ENCODE peak calls at places on chromosomes 5 and 9, in eight cellular contexts. Y, L, M, I, P, H, G and E are unnamed samples.

GRCh38 chr9:16824545-16825041 is 45.9 kb downstream of the BNC2 start:
- DNase-seq in L (no peak), M (peak), I (no peak), H (no peak), P (no peak), Y (no peak), G (no peak), E (peak)

GRCh38 chr5:154300207-154300606 is 109.7 kb downstream of the GALNT10 start:
- DNase-seq in G (no peak), M (no peak), Y (no peak), P (peak), H (no peak), I (no peak), L (no peak), E (no peak)

GRCh38 chr9:129996161-129996849 is 46.7 kb downstream of the FNBP1 start:
- DNase-seq in P (no peak), H (no peak), Y (no peak), L (no peak), M (peak), I (no peak), G (no peak), E (no peak)

GRCh38 chr9:36935332-36935731 is 98.7 kb downstream of the PAX5 start:
- DNase-seq in P (no peak), I (no peak), L (no peak), Y (no peak), H (no peak), M (no peak), G (no peak), E (no peak)

GRCh38 chr5:150114773-150115408 is 28.5 kb upstream of the CSF1R start:
- DNase-seq in Y (no peak), G (peak), P (no peak), L (no peak), M (no peak), I (no peak), H (no peak), E (no peak)

GRCh38 chr5:31531543-31531887 is 378 bp downstream of the DROSHA start:
- DNase-seq in G (peak), Y (peak), L (peak), P (no peak), M (peak), I (no peak), H (peak), E (no peak)

GRCh38 chr5:30832519-30832918 is 361.0 kb upstream of the CDH6 start:
- DNase-seq in G (no peak), H (no peak), I (no peak), P (no peak), M (no peak), Y (no peak), L (no peak), E (no peak)

GRCh38 chr5:107242861-107243579 is 427.7 kb downstream of the EFNA5 start:
- DNase-seq in Y (no peak), P (no peak), M (no peak), L (no peak), G (no peak), I (no peak), H (no peak), E (no peak)

GRCh38 chr5:170077526-170077925 is 28.2 kb upstream of the FOXI1 start:
- DNase-seq in P (no peak), Y (no peak), M (no peak), L (no peak), G (no peak), I (no peak), H (no peak), E (no peak)

GRCh38 chr9:37378613-37379004 is 43.9 kb upstream of the GRHPR start:
- DNase-seq in I (no peak), G (no peak), M (no peak), P (no peak), Y (no peak), H (no peak), L (no peak), E (no peak)

GRCh38 chr5:112331892-112332291 is 87.2 kb downstream of the EPB41L4A start:
- DNase-seq in M (no peak), L (no peak), H (no peak), G (no peak), I (no peak), P (no peak), Y (no peak), E (no peak)

GRCh38 chr5:78245126-78245525 is 49.4 kb downstream of the AP3B1 start:
- DNase-seq in Y (no peak), I (no peak), H (no peak), G (no peak), M (no peak), L (no peak), P (no peak), E (no peak)

GRCh38 chr9:88481933-88482332 is 53.0 kb upstream of the NXNL2 start:
- DNase-seq in I (no peak), M (peak), Y (no peak), G (no peak), H (no peak), L (no peak), P (no peak), E (no peak)

GRCh38 chr5:103178167-103178566 is 58.1 kb downstream of the PPIP5K2 start:
- DNase-seq in H (no peak), M (peak), I (no peak), G (no peak), Y (no peak), L (no peak), P (no peak), E (no peak)

GRCh38 chr5:10220253-10220652 is 29.4 kb downstream of the ATPSCKMT start:
- DNase-seq in I (no peak), M (no peak), Y (no peak), P (no peak), G (no peak), H (no peak), L (no peak), E (no peak)

GRCh38 chr5:77322406-77322805 is 111.9 kb downstream of the PDE8B start:
- DNase-seq in P (no peak), L (no peak), M (no peak), I (no peak), H (no peak), Y (no peak), G (no peak), E (no peak)

GRCh38 chr9:35603506-35603985 is 1.5 kb upstream of the TESK1 start:
- DNase-seq in L (peak), I (no peak), H (peak), P (no peak), M (no peak), Y (peak), G (no peak), E (peak)

GRCh38 chr9:129761293-129761900 is 8.6 kb upstream of the PTGES start:
- DNase-seq in H (no peak), L (no peak), I (no peak), M (no peak), Y (no peak), P (no peak), G (no peak), E (no peak)

GRCh38 chr9:128529191-128529590 is 23.2 kb upstream of the SPTAN1 start:
- DNase-seq in M (no peak), L (no peak), I (no peak), G (no peak), Y (no peak), H (no peak), P (no peak), E (no peak)

GRCh38 chr5:568061-568781 is 43.9 kb upstream of the CEP72 start:
- DNase-seq in P (no peak), H (no peak), M (peak), G (no peak), I (no peak), L (no peak), Y (no peak), E (peak)

GRCh38 chr9:93130861-93131481 is 3.1 kb downstream of the NINJ1 start:
- DNase-seq in G (no peak), P (no peak), L (peak), Y (no peak), M (no peak), I (no peak), H (peak), E (no peak)

GRCh38 chr5:81718300-81718699 is 32.6 kb downstream of the SSBP2 start:
- DNase-seq in Y (no peak), G (no peak), L (no peak), P (peak), M (no peak), I (no peak), H (no peak), E (no peak)

GRCh38 chr5:81719743-81720142 is 31.2 kb downstream of the SSBP2 start:
- DNase-seq in L (no peak), I (no peak), G (no peak), Y (no peak), M (no peak), H (no peak), P (no peak), E (no peak)

GRCh38 chr5:81717815-81718214 is 33.1 kb downstream of the SSBP2 start:
- DNase-seq in H (no peak), M (no peak), P (no peak), G (no peak), I (no peak), L (no peak), Y (no peak), E (no peak)

GRCh38 chr5:81724108-81724507 is 26.8 kb downstream of the SSBP2 start:
- DNase-seq in Y (no peak), H (no peak), P (no peak), M (no peak), L (no peak), G (no peak), I (no peak), E (no peak)

GRCh38 chr5:81721049-81721448 is 29.8 kb downstream of the SSBP2 start:
- DNase-seq in P (no peak), H (no peak), Y (no peak), L (no peak), M (no peak), I (no peak), G (no peak), E (no peak)
- H3K4me3 ChIP-seq in P (no peak), H (no peak), Y (no peak), L (no peak), M (no peak), I (no peak), G (no peak), E (no peak)

DNA sequence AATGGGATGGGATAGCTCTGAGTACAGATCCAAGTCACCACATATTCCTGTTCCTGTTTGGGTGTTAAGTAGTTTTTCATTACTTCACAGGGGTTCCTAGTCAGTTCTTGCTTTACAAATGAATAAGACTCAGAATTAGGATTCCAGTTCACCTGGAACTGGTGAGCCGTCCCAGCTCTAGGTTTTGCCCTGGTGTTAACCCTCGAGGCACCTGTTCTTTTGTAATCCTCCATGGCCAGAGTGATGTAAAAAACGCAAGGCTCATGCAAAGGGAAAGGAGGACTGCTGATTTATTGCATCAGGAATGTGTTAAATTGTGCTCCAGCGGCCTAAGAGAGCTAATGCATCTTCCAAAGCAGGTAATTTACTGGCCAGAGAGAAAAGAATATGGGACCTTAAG is 70.3 kb downstream of the DMRT2 start:
- DNase-seq in M (no peak), I (no peak), L (no peak), Y (no peak), P (no peak), G (no peak), H (no peak), E (no peak)
- H3K4me3 ChIP-seq in M (no peak), I (no peak), L (no peak), Y (no peak), P (no peak), G (no peak), H (no peak), E (no peak)

GRCh38 chr5:124737651-124738050 is 8.8 kb downstream of the ZNF608 start:
- DNase-seq in H (no peak), L (no peak), G (no peak), M (no peak), Y (no peak), I (no peak), P (no peak), E (no peak)
- H3K4me3 ChIP-seq in H (no peak), L (no peak), G (no peak), M (no peak), Y (no peak), I (no peak), P (no peak), E (no peak)

GRCh38 chr5:177306674-177307543 is 3.3 kb downstream of the PRELID1 start:
- DNase-seq in I (no peak), Y (no peak), L (no peak), P (no peak), H (peak), G (no peak), M (peak), E (no peak)
- H3K4me3 ChIP-seq in I (no peak), Y (no peak), L (no peak), P (no peak), H (no peak), G (no peak), M (peak), E (no peak)